ENCODE peak calls at places on chromosome 18, in ten cellular contexts. P, B, X, M, D, Y, N, L, C and T are unnamed samples.

GRCh38 chr18:2570772-2571199 is 519 bp downstream of the METTL4 start:
- DNase-seq in P (peak), B (peak), X (peak), M (peak), D (peak), Y (no peak), N (peak), L (no peak), C (no peak), T (peak)

GRCh38 chr18:31555971-31556747 is 35.5 kb upstream of the TTR start:
- DNase-seq in P (no peak), B (peak), X (peak), M (peak), D (no peak), Y (peak), N (peak), L (no peak), C (peak), T (no peak)

GRCh38 chr18:57084331-57085298 is 62.3 kb upstream of the BOD1L2 start:
- DNase-seq in P (no peak), B (no peak), X (no peak), M (no peak), D (no peak), Y (no peak), N (peak), L (no peak), C (no peak), T (no peak)

GRCh38 chr18:5842653-5843052 is 52.7 kb downstream of the TMEM200C start:
- DNase-seq in P (no peak), B (no peak), X (no peak), M (no peak), D (peak), Y (no peak), N (no peak), L (no peak), C (no peak), T (no peak)

GRCh38 chr18:54692463-54692862 is 101.4 kb downstream of the DYNAP start:
- DNase-seq in P (no peak), B (no peak), X (no peak), M (no peak), D (no peak), Y (no peak), N (no peak), L (no peak), C (no peak), T (no peak)

GRCh38 chr18:43751835-43752234 is 474.5 kb upstream of the SYT4 start:
- DNase-seq in P (no peak), B (no peak), X (no peak), M (no peak), D (no peak), Y (no peak), N (no peak), L (no peak), C (no peak), T (no peak)

GRCh38 chr18:73715228-73715670 is 432.4 kb downstream of the FBXO15 start:
- DNase-seq in P (no peak), B (no peak), X (no peak), M (no peak), D (no peak), Y (no peak), N (no peak), L (no peak), C (no peak), T (no peak)

GRCh38 chr18:37565985-37566478 is 434 bp upstream of the CELF4 start:
- DNase-seq in P (no peak), B (peak), X (peak), M (peak), D (peak), Y (no peak), N (no peak), L (no peak), C (no peak), T (peak)

GRCh38 chr18:48752928-48753327 is 197.8 kb downstream of the SMAD7 start:
- DNase-seq in P (no peak), B (no peak), X (no peak), M (no peak), D (no peak), Y (no peak), N (no peak), L (no peak), C (no peak), T (no peak)

GRCh38 chr18:58668897-58669296 is 2.4 kb upstream of the MALT1 start:
- DNase-seq in P (no peak), B (peak), X (peak), M (no peak), D (peak), Y (peak), N (peak), L (no peak), C (no peak), T (no peak)

GRCh38 chr18:79377187-79377891 is 18.4 kb upstream of the NFATC1 start:
- DNase-seq in P (no peak), B (no peak), X (no peak), M (no peak), D (no peak), Y (no peak), N (no peak), L (no peak), C (no peak), T (no peak)

GRCh38 chr18:10530852-10531251 is 5.0 kb downstream of the NAPG start:
- DNase-seq in P (no peak), B (no peak), X (peak), M (no peak), D (no peak), Y (no peak), N (peak), L (no peak), C (no peak), T (no peak)

GRCh38 chr18:39681061-39681460 is 2115.5 kb upstream of the CELF4 start:
- DNase-seq in P (no peak), B (no peak), X (no peak), M (no peak), D (no peak), Y (no peak), N (no peak), L (no peak), C (no peak), T (no peak)

GRCh38 chr18:74731097-74731496 is 133.4 kb downstream of the ZNF407 start:
- DNase-seq in P (no peak), B (peak), X (peak), M (no peak), D (peak), Y (no peak), N (peak), L (no peak), C (no peak), T (no peak)

GRCh38 chr18:61589724-61590065 is 256.5 kb downstream of the CDH20 start:
- DNase-seq in P (no peak), B (peak), X (peak), M (no peak), D (peak), Y (no peak), N (peak), L (no peak), C (no peak), T (no peak)

GRCh38 chr18:774811-775210 is 37.2 kb downstream of the YES1 start:
- DNase-seq in P (no peak), B (no peak), X (no peak), M (no peak), D (no peak), Y (no peak), N (no peak), L (no peak), C (no peak), T (no peak)

GRCh38 chr18:63025251-63025710 is 294.3 kb downstream of the BCL2 start:
- DNase-seq in P (no peak), B (no peak), X (peak), M (peak), D (no peak), Y (no peak), N (peak), L (no peak), C (no peak), T (no peak)

GRCh38 chr18:23502516-23503037 is 734 bp upstream of the RMC1 start:
- DNase-seq in P (no peak), B (no peak), X (peak), M (no peak), D (peak), Y (no peak), N (no peak), L (no peak), C (no peak), T (no peak)

GRCh38 chr18:23504720-23505119 is 1.4 kb downstream of the RMC1 start:
- DNase-seq in P (no peak), B (no peak), X (no peak), M (no peak), D (no peak), Y (no peak), N (no peak), L (no peak), C (no peak), T (no peak)

GRCh38 chr18:23503967-23504352 is 649 bp downstream of the RMC1 start:
- DNase-seq in P (no peak), B (no peak), X (peak), M (no peak), D (peak), Y (no peak), N (no peak), L (no peak), C (no peak), T (no peak)

GRCh38 chr18:23501626-23502025 is 1.7 kb upstream of the RMC1 start:
- DNase-seq in P (no peak), B (no peak), X (no peak), M (no peak), D (no peak), Y (no peak), N (no peak), L (no peak), C (no peak), T (no peak)

GRCh38 chr18:23503038-23503966 is at the start of gene RMC1:
- DNase-seq in P (peak), B (peak), X (peak), M (peak), D (peak), Y (peak), N (peak), L (peak), C (no peak), T (peak)
- TF ChIP-seq CTCF in P (peak), B (peak), X (no peak), M (peak), D (no peak), Y (peak), N (no peak), L (no peak), C (peak), T (no peak)

DNA sequence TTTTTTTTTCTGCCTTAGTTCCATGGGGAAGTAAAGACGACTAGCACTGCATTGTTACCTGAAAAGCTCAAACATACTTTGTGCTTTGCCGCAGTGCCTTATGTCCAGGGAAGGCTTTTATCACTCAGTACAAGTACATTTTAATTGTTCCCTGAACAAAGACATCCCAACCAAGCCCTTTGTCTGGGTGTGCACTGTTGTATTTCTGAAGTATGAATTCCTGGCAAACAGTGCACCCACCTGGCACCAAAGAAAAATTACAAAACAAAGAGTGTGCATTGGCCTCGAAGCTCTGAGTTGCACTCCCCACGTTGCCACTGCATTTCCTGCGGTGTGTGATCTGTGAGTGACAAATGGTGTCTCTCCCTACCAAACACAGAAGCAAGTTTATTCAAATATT is 858.5 kb upstream of the PIK3C3 start:
- DNase-seq in P (no peak), B (peak), X (peak), M (no peak), D (no peak), Y (no peak), N (peak), L (no peak), C (no peak), T (no peak)
- TF ChIP-seq CTCF in P (peak), B (peak), X (peak), M (no peak), D (no peak), Y (peak), N (peak), L (no peak), C (peak), T (no peak)

GRCh38 chr18:77651441-77651840 is 401.8 kb downstream of the GALR1 start:
- DNase-seq in P (no peak), B (no peak), X (no peak), M (no peak), D (no peak), Y (no peak), N (no peak), L (no peak), C (no peak), T (no peak)

GRCh38 chr18:77650799-77651385 is 401.2 kb downstream of the GALR1 start:
- DNase-seq in P (no peak), B (peak), X (peak), M (peak), D (peak), Y (peak), N (peak), L (peak), C (no peak), T (peak)

GRCh38 chr18:77645170-77645872 is 395.7 kb downstream of the GALR1 start:
- DNase-seq in P (no peak), B (no peak), X (no peak), M (no peak), D (no peak), Y (no peak), N (no peak), L (no peak), C (no peak), T (no peak)

GRCh38 chr18:77648415-77648814 is 398.8 kb downstream of the GALR1 start:
- DNase-seq in P (no peak), B (no peak), X (no peak), M (peak), D (no peak), Y (no peak), N (no peak), L (no peak), C (no peak), T (no peak)

GRCh38 chr18:77647472-77647871 is 397.8 kb downstream of the GALR1 start:
- DNase-seq in P (no peak), B (no peak), X (no peak), M (no peak), D (no peak), Y (no peak), N (no peak), L (no peak), C (no peak), T (no peak)
- TF ChIP-seq CTCF in P (no peak), B (no peak), X (no peak), M (no peak), D (no peak), Y (no peak), N (no peak), L (no peak), C (no peak), T (no peak)

DNA sequence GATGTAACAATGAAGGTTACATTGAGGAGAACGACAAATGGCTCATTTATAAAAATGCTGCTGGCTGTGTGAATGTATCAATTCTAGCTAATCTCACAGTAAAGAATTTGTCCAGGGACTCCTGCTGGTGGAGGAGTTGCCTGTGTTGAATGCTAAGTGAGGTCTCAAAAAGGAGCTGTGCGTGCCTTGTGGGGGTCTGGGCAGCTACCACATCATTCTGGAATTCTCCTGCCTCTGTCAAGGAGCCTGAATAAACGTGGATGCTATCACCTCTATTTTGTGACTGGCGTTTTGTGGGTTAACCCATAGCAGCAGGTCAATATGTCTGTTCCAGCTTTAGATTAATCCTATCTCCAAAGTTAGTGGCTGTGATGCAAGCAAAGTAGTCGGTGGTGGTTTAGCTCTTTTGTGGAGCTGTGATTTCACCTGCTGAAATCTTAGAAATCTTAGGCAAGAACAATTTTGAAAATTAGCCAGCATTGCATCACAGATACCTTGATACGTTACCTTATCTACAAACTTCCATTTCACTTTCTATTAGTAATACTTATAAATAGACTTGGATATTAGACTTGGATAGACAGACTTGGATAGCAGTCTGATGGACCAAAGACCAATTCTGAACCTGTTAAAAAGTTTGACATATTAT is 96.8 kb downstream of the MTCL1 start:
- DNase-seq in P (no peak), B (no peak), X (no peak), M (no peak), D (no peak), Y (no peak), N (no peak), L (no peak), C (no peak), T (no peak)
- TF ChIP-seq CTCF in P (peak), B (no peak), X (no peak), M (peak), D (no peak), Y (no peak), N (no peak), L (no peak), C (no peak), T (no peak)

GRCh38 chr18:41646915-41647314 is 308.1 kb upstream of the PIK3C3 start:
- DNase-seq in P (no peak), B (no peak), X (no peak), M (no peak), D (no peak), Y (no peak), N (no peak), L (no peak), C (no peak), T (no peak)
- TF ChIP-seq CTCF in P (no peak), B (no peak), X (no peak), M (no peak), D (no peak), Y (no peak), N (no peak), L (no peak), C (no peak), T (no peak)

GRCh38 chr18:11859903-11860407 is 8.7 kb downstream of the CHMP1B start:
- DNase-seq in P (no peak), B (peak), X (peak), M (peak), D (no peak), Y (peak), N (peak), L (no peak), C (peak), T (no peak)
- TF ChIP-seq CTCF in P (peak), B (peak), X (peak), M (peak), D (peak), Y (no peak), N (peak), L (no peak), C (peak), T (no peak)

GRCh38 chr18:24736686-24737085 is 276.2 kb downstream of the HRH4 start:
- DNase-seq in P (no peak), B (no peak), X (no peak), M (no peak), D (no peak), Y (no peak), N (no peak), L (no peak), C (no peak), T (no peak)

GRCh38 chr18:24735504-24736243 is 275.2 kb downstream of the HRH4 start:
- DNase-seq in P (no peak), B (no peak), X (no peak), M (no peak), D (no peak), Y (no peak), N (no peak), L (no peak), C (no peak), T (no peak)

GRCh38 chr18:24731158-24731557 is 270.7 kb downstream of the HRH4 start:
- DNase-seq in P (no peak), B (no peak), X (no peak), M (no peak), D (no peak), Y (no peak), N (no peak), L (no peak), C (no peak), T (no peak)

GRCh38 chr18:24731981-24732380 is 271.5 kb downstream of the HRH4 start:
- DNase-seq in P (no peak), B (no peak), X (peak), M (no peak), D (no peak), Y (no peak), N (peak), L (no peak), C (peak), T (no peak)

GRCh38 chr18:24734058-24734457 is 273.6 kb downstream of the HRH4 start:
- DNase-seq in P (no peak), B (no peak), X (peak), M (peak), D (no peak), Y (no peak), N (peak), L (no peak), C (no peak), T (no peak)
- TF ChIP-seq CTCF in P (peak), B (peak), X (no peak), M (peak), D (no peak), Y (peak), N (peak), L (no peak), C (no peak), T (no peak)